ENCODE peak calls at places on chromosomes 7 and 10, in nine cellular contexts. P, R, B, G, L, I, K, J and V are unnamed samples.

GRCh38 chr7:70693300-70693689 is 438.6 kb upstream of the GALNT17 start:
- DNase-seq in J (peak; percentile 14), G (no peak), P (no peak), B (peak; percentile 34), K (no peak), L (no peak), I (no peak), R (peak; percentile 36), V (no peak)

GRCh38 chr10:91908358-91909177 is 718 bp downstream of the FGFBP3 start:
- DNase-seq in J (peak; percentile 74), R (peak; percentile 93), B (peak; percentile 74), G (peak; percentile 38), P (peak; percentile 76), L (peak; percentile 79), I (peak; percentile 83), K (peak; percentile 46), V (no peak)

GRCh38 chr10:58823983-58824382 is 311.3 kb downstream of the BICC1 start:
- DNase-seq in B (no peak), L (no peak), R (no peak), I (no peak), P (no peak), K (no peak), G (no peak), J (no peak), V (no peak)

GRCh38 chr7:26723140-26723539 is 141.2 kb downstream of the SKAP2 start:
- DNase-seq in L (no peak), G (no peak), P (peak; percentile 15), B (no peak), R (no peak), K (no peak), I (no peak), J (no peak), V (no peak)

GRCh38 chr10:36819781-36820180 is 305.6 kb upstream of the ANKRD30A start:
- DNase-seq in B (no peak), R (no peak), G (no peak), P (no peak), K (no peak), I (no peak), L (no peak), J (no peak), V (no peak)

GRCh38 chr7:30206466-30206865 is 71.7 kb downstream of the MTURN start:
- DNase-seq in I (no peak), B (peak; percentile 38), P (no peak), J (peak; percentile 32), L (no peak), G (no peak), R (peak; percentile 35), K (peak; percentile 90), V (no peak)

GRCh38 chr7:75534727-75535307 is 42.7 kb downstream of the SPDYE5 start:
- DNase-seq in L (peak; percentile 8), P (no peak), B (peak; percentile 60), K (peak; percentile 14), I (no peak), R (peak; percentile 77), J (peak; percentile 35), G (no peak), V (no peak)

GRCh38 chr7:130894146-130895005 is 160.4 kb upstream of the KLF14 start:
- DNase-seq in B (peak; percentile 87), I (peak; percentile 91), L (no peak), G (no peak), P (no peak), K (peak; percentile 55), R (peak; percentile 57), J (peak; percentile 61), V (peak; percentile 40)

GRCh38 chr10:44995914-44996633 is 4.6 kb upstream of the ZNF22 start:
- DNase-seq in G (no peak), J (peak; percentile 89), B (peak; percentile 76), K (no peak), I (no peak), R (peak; percentile 68), P (no peak), L (no peak), V (peak; percentile 77)

GRCh38 chr7:72622532-72622931 is 205.5 kb downstream of the TYW1B start:
- DNase-seq in G (no peak), B (no peak), I (no peak), L (no peak), J (no peak), K (no peak), R (no peak), P (no peak), V (no peak)

GRCh38 chr7:158279539-158280466 is 307.8 kb downstream of the PTPRN2 start:
- DNase-seq in G (no peak), P (no peak), I (no peak), B (no peak), R (no peak), L (peak; percentile 52), J (no peak), K (no peak), V (no peak)

GRCh38 chr7:94380264-94380663 is 14.4 kb upstream of the COL1A2 start:
- DNase-seq in P (no peak), K (no peak), J (no peak), R (no peak), L (no peak), G (no peak), I (no peak), B (no peak), V (no peak)

GRCh38 chr7:77655836-77656455 is 40.3 kb upstream of the RSBN1L start:
- DNase-seq in B (peak; percentile 30), P (no peak), K (no peak), J (no peak), L (peak; percentile 24), G (no peak), I (no peak), R (peak; percentile 31), V (no peak)

GRCh38 chr10:3716093-3716492 is 68.9 kb downstream of the KLF6 start:
- DNase-seq in J (peak; percentile 30), K (peak; percentile 87), R (no peak), P (no peak), B (no peak), L (no peak), G (no peak), I (no peak), V (no peak)

GRCh38 chr7:158135931-158136330 is 451.7 kb downstream of the PTPRN2 start:
- DNase-seq in J (no peak), K (no peak), L (no peak), I (no peak), P (no peak), G (no peak), R (no peak), B (no peak), V (no peak)

GRCh38 chr7:144407266-144407931 is 3.9 kb upstream of the NOBOX start:
- DNase-seq in L (no peak), G (no peak), K (peak; percentile 92), B (no peak), R (no peak), J (no peak), I (no peak), P (no peak), V (no peak)

GRCh38 chr7:109460296-109460695 is 890.6 kb downstream of the DNAJB9 start:
- DNase-seq in G (no peak), K (no peak), R (no peak), I (no peak), J (no peak), P (no peak), L (no peak), B (no peak), V (no peak)

GRCh38 chr7:109456116-109456515 is 886.4 kb downstream of the DNAJB9 start:
- DNase-seq in R (no peak), K (no peak), B (no peak), P (no peak), J (no peak), G (no peak), I (no peak), L (no peak), V (no peak)
- TF ChIP-seq CTCF in R (no peak), K (no peak), B (no peak), P (no peak), J (no peak), G (no peak), I (no peak), L (no peak), V (no peak)

DNA sequence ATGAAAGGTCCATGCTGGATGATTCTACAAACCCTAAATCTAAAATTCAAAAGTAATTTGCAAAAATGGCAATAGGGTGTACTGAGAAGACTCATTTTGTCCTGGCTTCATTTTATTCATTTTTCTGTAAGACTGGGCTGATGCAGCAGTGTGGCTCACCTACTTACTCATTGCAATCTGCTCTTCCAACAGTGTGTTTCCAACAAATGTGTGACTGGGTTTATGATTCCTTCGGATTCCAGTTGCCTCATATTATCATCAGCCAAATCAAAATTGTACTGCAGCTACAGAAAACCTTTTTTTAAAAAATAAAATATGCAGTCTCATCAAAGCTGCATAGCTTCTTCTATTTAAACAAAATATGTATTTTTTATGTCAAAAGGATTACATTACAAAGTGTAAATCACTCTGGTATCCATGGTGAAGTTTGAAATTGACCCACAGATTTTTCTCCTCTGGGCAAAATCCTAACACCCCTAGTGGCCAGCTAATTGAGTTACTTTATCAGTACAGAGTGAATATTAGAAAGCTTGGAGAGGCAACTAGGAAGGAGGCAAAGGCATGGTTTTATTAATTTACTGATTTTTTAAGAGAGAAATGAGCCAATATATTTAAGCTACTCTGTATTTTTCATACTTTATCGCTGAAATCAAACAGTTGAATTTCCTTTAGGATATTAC is 390.3 kb downstream of the MAGI2 start:
- DNase-seq in L (no peak), K (no peak), B (no peak), I (no peak), P (no peak), R (peak; percentile 6), J (no peak), G (no peak), V (no peak)
- TF ChIP-seq CTCF in L (peak; percentile 56), K (no peak), B (peak; percentile 17), I (no peak), P (no peak), R (peak; percentile 13), J (no peak), G (no peak), V (no peak)

GRCh38 chr10:88565072-88565471 is 18.0 kb downstream of the RNLS start:
- DNase-seq in L (no peak), J (peak; percentile 76), K (peak; percentile 51), I (no peak), R (peak; percentile 58), G (no peak), B (peak; percentile 56), P (no peak), V (no peak)
- TF ChIP-seq CTCF in L (peak; percentile 73), J (peak; percentile 44), K (no peak), I (peak; percentile 43), R (peak; percentile 23), G (peak; percentile 15), B (peak; percentile 36), P (no peak), V (no peak)

DNA sequence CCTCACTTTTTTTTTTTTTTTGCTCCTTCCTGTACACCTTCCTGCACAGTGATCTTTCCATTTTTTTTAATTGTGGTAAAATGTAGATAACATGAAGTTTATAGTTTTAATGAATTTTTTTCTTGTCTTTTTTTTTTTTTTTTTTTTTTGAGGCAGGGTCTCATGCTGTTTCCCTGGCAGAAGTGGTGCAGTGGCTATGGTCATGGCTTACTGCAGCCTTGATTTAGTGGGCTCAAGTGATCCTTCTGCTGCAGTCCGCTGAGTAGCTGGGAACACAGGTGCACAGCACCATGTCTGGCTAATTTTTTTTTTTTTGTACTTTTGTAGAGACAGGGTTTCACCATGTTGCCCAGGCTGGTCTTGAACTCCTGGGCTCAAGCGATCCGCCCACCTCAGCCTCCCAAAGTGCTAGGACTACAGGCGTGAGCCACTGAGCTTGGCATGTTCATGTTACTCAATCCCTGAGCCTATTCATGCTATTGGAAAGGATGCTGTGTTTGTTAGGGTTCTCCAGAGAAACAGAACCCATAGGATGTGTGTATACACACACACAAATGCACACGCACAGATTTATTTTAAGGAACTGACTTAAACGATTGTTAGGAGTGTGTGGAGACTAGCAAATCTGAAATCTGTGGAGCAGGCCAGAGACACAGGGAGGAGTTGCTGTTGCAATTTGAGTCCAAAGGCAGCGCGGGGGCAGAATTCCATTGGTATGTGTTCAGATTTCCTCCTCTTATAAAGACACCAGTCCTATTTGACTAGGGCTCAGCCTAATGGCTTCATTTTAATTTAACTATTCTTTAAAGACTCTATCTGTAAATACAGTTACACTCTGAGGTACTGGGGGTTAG is 29.1 kb downstream of the GALNT11 start:
- DNase-seq in P (no peak), J (peak; percentile 83), B (peak; percentile 70), L (no peak), I (no peak), G (no peak), K (peak; percentile 38), R (peak; percentile 88), V (no peak)
- TF ChIP-seq CTCF in P (no peak), J (no peak), B (no peak), L (no peak), I (no peak), G (no peak), K (no peak), R (no peak), V (no peak)